ENCODE peak calls at places on chromosomes 13 and 19, in ten cellular contexts. S is heart left ventricle; K is K562; P is CD8-positive, alpha-beta memory T cell; Y is NB4; C is A549; E is esophagus squamous epithelium; V is body of pancreas; H is tibial artery; R is aorta. O is an unnamed sample.

GRCh38 chr19:6590458-6591319 is at the start of gene CD70:
- DNase-seq in S (no peak), K (no peak), P (peak), Y (peak), C (peak), E (no peak), V (no peak), H (no peak), R (no peak), O (no peak)

GRCh38 chr13:48595330-48596127 is 58.2 kb upstream of the CYSLTR2 start:
- DNase-seq in S (peak), K (peak), P (peak), Y (peak), C (peak), E (no peak), V (peak), H (no peak), R (peak), O (peak)

GRCh38 chr13:103895835-103896520 is 829.8 kb upstream of the SLC10A2 start:
- DNase-seq in S (no peak), K (no peak), P (no peak), Y (no peak), C (no peak), E (no peak), V (no peak), H (no peak), R (no peak), O (no peak)

GRCh38 chr19:40150170-40150569 is 41.1 kb upstream of the MAP3K10 start:
- DNase-seq in S (no peak), K (no peak), P (no peak), Y (no peak), C (no peak), E (no peak), V (no peak), H (peak), R (no peak), O (no peak)

GRCh38 chr19:34962945-34963530 is 991 bp downstream of the ZNF792 start:
- DNase-seq in S (no peak), K (peak), P (no peak), Y (no peak), C (no peak), E (no peak), V (no peak), H (no peak), R (no peak), O (no peak)

GRCh38 chr19:58203814-58204475 is 21.1 kb downstream of the ZNF274 start:
- DNase-seq in S (no peak), K (no peak), P (no peak), Y (no peak), C (no peak), E (no peak), V (no peak), H (no peak), R (no peak), O (no peak)

GRCh38 chr13:79709526-79709925 is 228.6 kb downstream of the NDFIP2 start:
- DNase-seq in S (no peak), K (no peak), P (no peak), Y (no peak), C (no peak), E (no peak), V (no peak), H (no peak), R (no peak), O (no peak)

GRCh38 chr13:89150362-89150761 is 1479.2 kb downstream of the SLITRK5 start:
- DNase-seq in S (no peak), K (no peak), P (no peak), Y (no peak), C (peak), E (no peak), V (peak), H (no peak), R (no peak), O (no peak)

GRCh38 chr13:49637989-49638388 is 9.7 kb downstream of the ARL11 start:
- DNase-seq in S (no peak), K (no peak), P (no peak), Y (no peak), C (no peak), E (no peak), V (no peak), H (no peak), R (no peak), O (no peak)

GRCh38 chr13:105184221-105184620 is 1351.2 kb downstream of the EFNB2 start:
- DNase-seq in S (no peak), K (no peak), P (no peak), Y (no peak), C (no peak), E (no peak), V (no peak), H (no peak), R (no peak), O (no peak)

GRCh38 chr13:99370476-99371272 is 63.5 kb upstream of the GPR183 start:
- DNase-seq in S (no peak), K (no peak), P (no peak), Y (no peak), C (no peak), E (no peak), V (no peak), H (no peak), R (no peak), O (no peak)

GRCh38 chr19:17358395-17358794 is 18.7 kb downstream of the PLVAP start:
- DNase-seq in S (no peak), K (peak), P (no peak), Y (no peak), C (peak), E (no peak), V (no peak), H (peak), R (peak), O (no peak)

GRCh38 chr19:29831686-29832085 is 19.9 kb downstream of the CCNE1 start:
- DNase-seq in S (no peak), K (no peak), P (no peak), Y (no peak), C (no peak), E (no peak), V (no peak), H (no peak), R (no peak), O (no peak)

GRCh38 chr13:76934671-76935070 is 13.6 kb upstream of the ACOD1 start:
- DNase-seq in S (no peak), K (no peak), P (no peak), Y (no peak), C (no peak), E (no peak), V (no peak), H (no peak), R (no peak), O (no peak)

GRCh38 chr13:46386426-46386995 is 541 bp downstream of the RUBCNL start:
- DNase-seq in S (no peak), K (no peak), P (no peak), Y (no peak), C (no peak), E (no peak), V (no peak), H (no peak), R (no peak), O (no peak)

GRCh38 chr13:34161829-34162544 is 344.0 kb downstream of the RFC3 start:
- DNase-seq in S (no peak), K (no peak), P (no peak), Y (peak), C (peak), E (no peak), V (no peak), H (no peak), R (no peak), O (no peak)

GRCh38 chr19:57465680-57466381 is 8.9 kb upstream of the VN1R1 start:
- DNase-seq in S (no peak), K (peak), P (peak), Y (peak), C (peak), E (no peak), V (no peak), H (no peak), R (no peak), O (peak)

GRCh38 chr19:53883231-53883661 is 1.2 kb downstream of the PRKCG start:
- DNase-seq in S (no peak), K (no peak), P (no peak), Y (no peak), C (no peak), E (no peak), V (no peak), H (no peak), R (no peak), O (no peak)

GRCh38 chr19:48708471-48708870 is 11.1 kb downstream of the MAMSTR start:
- DNase-seq in S (no peak), K (no peak), P (no peak), Y (no peak), C (no peak), E (no peak), V (no peak), H (no peak), R (no peak), O (no peak)

GRCh38 chr19:29622191-29623070 is 16.3 kb downstream of the POP4 start:
- DNase-seq in S (no peak), K (no peak), P (peak), Y (no peak), C (no peak), E (no peak), V (no peak), H (no peak), R (no peak), O (peak)

GRCh38 chr13:30697177-30697953 is 38.0 kb upstream of the ALOX5AP start:
- DNase-seq in S (no peak), K (no peak), P (no peak), Y (no peak), C (no peak), E (no peak), V (no peak), H (peak), R (no peak), O (no peak)

GRCh38 chr19:16366433-16367268 is 42.0 kb downstream of the KLF2 start:
- DNase-seq in S (no peak), K (no peak), P (peak), Y (peak), C (no peak), E (no peak), V (no peak), H (no peak), R (peak), O (peak)

GRCh38 chr19:29483944-29484581 is 41.7 kb upstream of the VSTM2B start:
- DNase-seq in S (peak), K (no peak), P (no peak), Y (no peak), C (no peak), E (no peak), V (no peak), H (peak), R (peak), O (no peak)

GRCh38 chr13:45409993-45410392 is 8.2 kb downstream of the SLC25A30 start:
- DNase-seq in S (no peak), K (no peak), P (no peak), Y (no peak), C (no peak), E (no peak), V (no peak), H (no peak), R (no peak), O (no peak)

GRCh38 chr19:4449022-4449825 is 8.4 kb downstream of the UBXN6 start:
- DNase-seq in S (peak), K (no peak), P (no peak), Y (no peak), C (no peak), E (no peak), V (peak), H (peak), R (peak), O (no peak)

GRCh38 chr13:76872686-76873085 is 13.5 kb downstream of the KCTD12 start:
- DNase-seq in S (no peak), K (no peak), P (no peak), Y (no peak), C (no peak), E (no peak), V (no peak), H (no peak), R (no peak), O (no peak)

GRCh38 chr19:35299523-35300339 is 7.8 kb downstream of the MAG start:
- DNase-seq in S (no peak), K (peak), P (no peak), Y (no peak), C (no peak), E (no peak), V (no peak), H (no peak), R (no peak), O (no peak)

GRCh38 chr13:25901460-25902376 is 150.1 kb downstream of the SHISA2 start:
- DNase-seq in S (no peak), K (no peak), P (peak), Y (peak), C (peak), E (no peak), V (no peak), H (no peak), R (no peak), O (peak)

GRCh38 chr13:85379433-85379832 is 419.8 kb downstream of the SLITRK6 start:
- DNase-seq in S (no peak), K (no peak), P (no peak), Y (no peak), C (no peak), E (no peak), V (no peak), H (no peak), R (no peak), O (no peak)

GRCh38 chr19:44455100-44455499 is 6.8 kb upstream of the ZNF229 start:
- DNase-seq in S (no peak), K (no peak), P (no peak), Y (no peak), C (peak), E (no peak), V (no peak), H (no peak), R (no peak), O (no peak)

GRCh38 chr13:111508902-111509509 is 188.6 kb downstream of the TEX29 start:
- DNase-seq in S (no peak), K (no peak), P (no peak), Y (no peak), C (no peak), E (no peak), V (no peak), H (no peak), R (no peak), O (no peak)

GRCh38 chr19:29672933-29673336 is 7.7 kb downstream of the PLEKHF1 start:
- DNase-seq in S (no peak), K (no peak), P (peak), Y (no peak), C (no peak), E (no peak), V (peak), H (peak), R (no peak), O (peak)

GRCh38 chr19:36638862-36639510 is 27.7 kb downstream of the ZNF461 start:
- DNase-seq in S (no peak), K (no peak), P (no peak), Y (peak), C (peak), E (no peak), V (no peak), H (no peak), R (no peak), O (no peak)

GRCh38 chr13:41229356-41229755 is 34.0 kb downstream of the MTRF1 start:
- DNase-seq in S (no peak), K (no peak), P (no peak), Y (no peak), C (no peak), E (no peak), V (no peak), H (no peak), R (no peak), O (no peak)

GRCh38 chr19:42252365-42253244 is 2.3 kb downstream of the ERF start:
- DNase-seq in S (no peak), K (no peak), P (no peak), Y (no peak), C (peak), E (no peak), V (peak), H (peak), R (no peak), O (no peak)

GRCh38 chr13:98441056-98441676 is 135.7 kb downstream of the STK24 start:
- DNase-seq in S (no peak), K (no peak), P (no peak), Y (no peak), C (no peak), E (no peak), V (no peak), H (no peak), R (peak), O (no peak)

GRCh38 chr19:50720921-50721291 is 1.3 kb upstream of the SHANK1 start:
- DNase-seq in S (no peak), K (no peak), P (no peak), Y (peak), C (peak), E (no peak), V (no peak), H (no peak), R (no peak), O (peak)

GRCh38 chr19:50718255-50719118 is 1.1 kb downstream of the SHANK1 start:
- DNase-seq in S (no peak), K (no peak), P (no peak), Y (peak), C (no peak), E (no peak), V (no peak), H (no peak), R (no peak), O (no peak)

GRCh38 chr19:50720181-50720920 is 749 bp upstream of the SHANK1 start:
- DNase-seq in S (no peak), K (no peak), P (no peak), Y (peak), C (no peak), E (no peak), V (no peak), H (no peak), R (no peak), O (no peak)

GRCh38 chr19:50719119-50719435 is 525 bp downstream of the SHANK1 start:
- DNase-seq in S (no peak), K (no peak), P (no peak), Y (no peak), C (no peak), E (no peak), V (no peak), H (no peak), R (no peak), O (no peak)

DNA sequence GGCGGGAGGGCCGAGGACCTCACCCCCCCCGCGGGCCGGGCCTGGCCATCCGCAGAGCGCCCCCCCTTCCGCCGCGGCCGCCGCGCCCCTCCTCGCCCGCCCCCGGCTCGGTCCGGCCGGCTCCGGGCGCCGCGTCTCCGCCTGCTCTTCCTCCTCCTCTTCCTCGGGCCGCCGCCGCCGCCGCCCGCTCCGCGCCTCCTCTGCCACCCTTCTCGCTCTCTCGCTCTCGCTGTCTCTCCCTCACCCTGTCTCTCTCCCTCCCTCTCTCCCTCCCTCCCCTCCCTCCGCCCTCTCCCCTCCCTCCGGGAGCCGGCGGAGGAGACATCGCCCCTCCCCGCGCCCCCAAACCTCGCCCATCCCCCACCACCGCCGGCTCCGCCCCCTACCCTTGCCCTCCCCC is at the start of gene SHANK1:
- DNase-seq in S (no peak), K (peak), P (no peak), Y (peak), C (no peak), E (no peak), V (no peak), H (no peak), R (no peak), O (no peak)
- H3K4me3 ChIP-seq in S (peak), K (no peak), P (no peak), Y (peak), C (peak), E (peak), V (no peak), H (peak), R (no peak), O (peak)

GRCh38 chr19:38663156-38663651 is 15.8 kb downstream of the ACTN4 start:
- DNase-seq in S (no peak), K (no peak), P (no peak), Y (no peak), C (no peak), E (no peak), V (no peak), H (no peak), R (no peak), O (no peak)
- H3K4me3 ChIP-seq in S (no peak), K (no peak), P (no peak), Y (no peak), C (no peak), E (peak), V (no peak), H (peak), R (no peak), O (no peak)

GRCh38 chr19:678791-679388 is 2.7 kb downstream of the FSTL3 start:
- DNase-seq in S (no peak), K (no peak), P (no peak), Y (no peak), C (no peak), E (no peak), V (no peak), H (no peak), R (peak), O (no peak)
- H3K4me3 ChIP-seq in S (peak), K (peak), P (no peak), Y (peak), C (peak), E (peak), V (no peak), H (peak), R (no peak), O (peak)

DNA sequence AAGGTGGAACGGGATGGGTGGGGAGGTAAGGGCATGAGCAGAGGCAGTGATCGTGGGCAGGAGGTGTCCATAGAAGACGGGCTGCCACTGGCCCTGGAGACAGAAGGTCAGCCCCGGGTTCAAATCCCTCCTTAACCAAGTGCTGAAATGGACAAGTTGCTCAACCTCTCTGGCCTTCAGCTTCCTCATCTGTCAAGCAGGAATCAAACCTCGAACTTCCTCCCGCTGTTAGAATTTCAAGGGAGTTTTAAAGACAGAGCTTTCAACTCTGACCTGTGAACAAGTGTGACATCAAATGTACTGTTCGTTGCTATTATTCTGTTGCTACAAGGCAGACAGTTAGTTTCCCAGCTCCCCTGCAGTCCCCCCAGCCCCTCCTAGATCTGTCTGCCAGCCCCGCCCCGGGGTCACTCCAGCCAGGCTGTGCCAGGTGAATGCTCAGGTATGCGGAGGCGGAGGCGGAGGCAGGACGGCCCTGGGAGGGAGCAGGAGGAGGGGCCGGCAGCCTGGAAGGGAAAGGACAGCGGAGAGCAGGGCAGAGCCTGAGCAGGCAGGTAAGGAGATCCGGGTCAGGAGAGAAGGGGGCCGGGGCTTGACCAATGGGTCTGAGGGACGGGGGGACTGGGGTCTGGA is at the start of gene EPS8L1:
- DNase-seq in S (no peak), K (no peak), P (no peak), Y (peak), C (no peak), E (no peak), V (peak), H (no peak), R (no peak), O (no peak)
- H3K4me3 ChIP-seq in S (no peak), K (no peak), P (no peak), Y (no peak), C (no peak), E (peak), V (no peak), H (no peak), R (no peak), O (no peak)

GRCh38 chr13:72889496-72889895 is 107.6 kb downstream of the PIBF1 start:
- DNase-seq in S (no peak), K (peak), P (no peak), Y (no peak), C (no peak), E (no peak), V (no peak), H (no peak), R (no peak), O (no peak)
- H3K4me3 ChIP-seq in S (no peak), K (no peak), P (no peak), Y (no peak), C (no peak), E (no peak), V (no peak), H (no peak), R (no peak), O (no peak)

DNA sequence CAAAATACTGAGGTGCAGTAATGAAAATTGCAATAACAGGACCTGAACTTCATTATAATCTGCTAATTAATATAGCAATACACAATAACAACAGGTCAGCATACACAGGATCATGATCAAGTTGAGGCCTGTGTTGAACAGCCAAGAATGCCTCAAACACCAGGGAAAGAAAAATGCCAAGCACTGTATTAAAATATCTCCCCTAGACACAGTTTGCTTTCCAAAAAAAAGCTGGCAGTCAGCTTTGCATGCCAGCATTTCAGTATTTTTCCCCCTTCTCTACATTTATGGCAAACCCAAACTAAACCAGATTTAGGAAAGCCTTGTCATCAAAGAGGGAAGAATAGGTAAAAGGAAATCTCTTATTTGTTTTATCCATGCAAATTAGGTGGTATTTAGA is 226.9 kb downstream of the LHFPL6 start:
- DNase-seq in S (no peak), K (no peak), P (no peak), Y (no peak), C (no peak), E (no peak), V (no peak), H (no peak), R (no peak), O (no peak)
- H3K4me3 ChIP-seq in S (no peak), K (no peak), P (no peak), Y (no peak), C (no peak), E (no peak), V (no peak), H (no peak), R (no peak), O (no peak)

GRCh38 chr19:13505761-13506549 is at the start of gene CACNA1A:
- DNase-seq in S (peak), K (no peak), P (no peak), Y (no peak), C (no peak), E (no peak), V (no peak), H (no peak), R (no peak), O (no peak)
- H3K4me3 ChIP-seq in S (peak), K (no peak), P (no peak), Y (no peak), C (no peak), E (peak), V (no peak), H (peak), R (peak), O (no peak)

O was measured in Jurkat, Clone E6-1.